ENCODE peak calls at places on chromosomes 1 and 21, in five cellular contexts. O, H, C, V and G are unnamed samples.

GRCh38 chr21:34865922-34866271 is 183.2 kb downstream of the RUNX1 start:
- DNase-seq in C (no peak), O (no peak), H (no peak), V (no peak), G (no peak)

GRCh38 chr1:11429226-11429625 is 49.7 kb upstream of the DISP3 start:
- DNase-seq in C (peak), O (no peak), V (no peak), H (no peak), G (no peak)

GRCh38 chr1:53586765-53587164 is 127.6 kb downstream of the DMRTB1 start:
- DNase-seq in V (no peak), H (no peak), O (no peak), C (no peak), G (no peak)

GRCh38 chr1:213443415-213443814 is 392.4 kb downstream of the RPS6KC1 start:
- DNase-seq in V (no peak), O (no peak), C (no peak), H (no peak), G (no peak)

GRCh38 chr1:152663098-152663497 is at the start of gene LCE2D:
- DNase-seq in C (no peak), O (no peak), H (no peak), V (no peak), G (no peak)

GRCh38 chr1:111553199-111553598 is 49.8 kb upstream of the ADORA3 start:
- DNase-seq in O (no peak), C (no peak), H (no peak), V (no peak), G (no peak)

GRCh38 chr1:68270993-68271392 is 38.7 kb upstream of the WLS start:
- DNase-seq in O (no peak), V (no peak), H (no peak), C (no peak), G (no peak)

GRCh38 chr21:38440746-38441145 is 57.5 kb downstream of the ERG start:
- DNase-seq in V (no peak), H (no peak), O (no peak), C (no peak), G (no peak)

GRCh38 chr21:37208056-37208705 is 59.0 kb downstream of the VPS26C start:
- DNase-seq in O (peak), H (no peak), C (no peak), V (no peak), G (no peak)

GRCh38 chr1:35369922-35370671 is 101.6 kb downstream of the ZMYM4 start:
- DNase-seq in V (no peak), O (no peak), H (peak), C (no peak), G (no peak)